ENCODE peak calls at places on chromosomes 16 and 17, in eight cellular contexts. Y, N, D, X, W, V, G and T are unnamed samples.

GRCh38 chr16:89279666-89280481 is 62.4 kb downstream of the ZNF778 start:
- DNase-seq in Y (no peak), V (no peak), N (no peak), G (no peak), W (no peak), D (no peak), X (no peak), T (peak; percentile 39)

GRCh38 chr16:2966803-2967184 is 2.4 kb upstream of the PAQR4 start:
- DNase-seq in V (no peak), W (no peak), N (no peak), D (peak; percentile 64), X (no peak), Y (no peak), G (no peak), T (peak; percentile 73)

GRCh38 chr16:8634991-8635736 is 13.7 kb downstream of the METTL22 start:
- DNase-seq in Y (peak; percentile 60), V (peak; percentile 48), X (no peak), G (peak; percentile 65), D (no peak), N (peak; percentile 25), W (peak; percentile 48), T (no peak)

GRCh38 chr17:38338053-38338452 is 5.7 kb downstream of the GPR179 start:
- DNase-seq in N (no peak), X (no peak), W (no peak), G (no peak), D (no peak), V (no peak), Y (no peak), T (no peak)

GRCh38 chr16:2854700-2855309 is 3.2 kb downstream of the PRSS22 start:
- DNase-seq in D (no peak), Y (peak; percentile 46), V (no peak), X (no peak), W (peak; percentile 14), G (no peak), N (no peak), T (no peak)

GRCh38 chr17:43720311-43721060 is 38.1 kb downstream of the SOST start:
- DNase-seq in G (peak; percentile 52), W (peak; percentile 28), V (peak; percentile 83), X (peak; percentile 26), N (peak; percentile 67), Y (peak; percentile 93), D (peak; percentile 75), T (peak; percentile 95)

GRCh38 chr16:27355610-27356009 is 41.8 kb downstream of the IL4R start:
- DNase-seq in N (peak; percentile 17), D (peak; percentile 23), V (no peak), W (peak; percentile 35), X (no peak), Y (no peak), G (peak; percentile 66), T (peak; percentile 79)

GRCh38 chr16:89435051-89435450 is 55.3 kb downstream of the ANKRD11 start:
- DNase-seq in G (no peak), W (no peak), Y (no peak), X (no peak), N (no peak), V (no peak), D (no peak), T (no peak)

GRCh38 chr17:68972119-68972704 is 17.0 kb upstream of the ABCA8 start:
- DNase-seq in N (peak; percentile 14), G (peak; percentile 48), X (no peak), Y (peak; percentile 33), V (peak; percentile 49), W (peak; percentile 33), D (no peak), T (peak; percentile 5)

GRCh38 chr17:50347894-50348291 is 2.0 kb downstream of the XYLT2 start:
- DNase-seq in N (no peak), V (no peak), D (no peak), W (no peak), X (no peak), Y (no peak), G (no peak), T (no peak)

GRCh38 chr17:48754500-48755261 is 26.1 kb upstream of the HOXB13 start:
- DNase-seq in G (no peak), Y (no peak), N (no peak), W (no peak), V (no peak), D (no peak), X (no peak), T (no peak)

GRCh38 chr16:89917773-89918452 is 749 bp upstream of the MC1R start:
- DNase-seq in W (peak; percentile 96), D (peak; percentile 67), Y (peak; percentile 82), G (peak; percentile 78), X (no peak), V (peak; percentile 76), N (peak; percentile 90), T (peak; percentile 94)

GRCh38 chr17:8436169-8436932 is 667 bp downstream of the NDEL1 start:
- DNase-seq in V (peak; percentile 85), Y (peak; percentile 74), N (peak; percentile 64), G (peak; percentile 66), D (peak; percentile 74), X (peak; percentile 52), W (peak; percentile 65), T (peak; percentile 88)

GRCh38 chr17:43676471-43676870 is 14.7 kb upstream of the MEOX1 start:
- DNase-seq in V (no peak), G (no peak), W (no peak), X (no peak), N (peak; percentile 38), Y (no peak), D (no peak), T (no peak)

GRCh38 chr17:44004761-44005526 is 522 bp downstream of the NAGS start:
- DNase-seq in V (no peak), D (peak; percentile 32), G (no peak), X (no peak), Y (peak; percentile 58), N (no peak), W (no peak), T (peak; percentile 64)

GRCh38 chr17:77942111-77942988 is 16.2 kb upstream of the TNRC6C start:
- DNase-seq in X (no peak), G (no peak), Y (no peak), V (no peak), D (peak; percentile 46), N (no peak), W (no peak), T (peak; percentile 61)

GRCh38 chr17:59485018-59485417 is 80.4 kb upstream of the DHX40 start:
- DNase-seq in Y (no peak), X (no peak), D (no peak), G (no peak), W (no peak), V (no peak), N (no peak), T (no peak)

GRCh38 chr16:14309906-14310305 is 238.8 kb downstream of the MRTFB start:
- DNase-seq in V (peak; percentile 74), G (peak; percentile 19), D (no peak), Y (no peak), N (peak; percentile 83), X (no peak), W (no peak), T (no peak)

DNA sequence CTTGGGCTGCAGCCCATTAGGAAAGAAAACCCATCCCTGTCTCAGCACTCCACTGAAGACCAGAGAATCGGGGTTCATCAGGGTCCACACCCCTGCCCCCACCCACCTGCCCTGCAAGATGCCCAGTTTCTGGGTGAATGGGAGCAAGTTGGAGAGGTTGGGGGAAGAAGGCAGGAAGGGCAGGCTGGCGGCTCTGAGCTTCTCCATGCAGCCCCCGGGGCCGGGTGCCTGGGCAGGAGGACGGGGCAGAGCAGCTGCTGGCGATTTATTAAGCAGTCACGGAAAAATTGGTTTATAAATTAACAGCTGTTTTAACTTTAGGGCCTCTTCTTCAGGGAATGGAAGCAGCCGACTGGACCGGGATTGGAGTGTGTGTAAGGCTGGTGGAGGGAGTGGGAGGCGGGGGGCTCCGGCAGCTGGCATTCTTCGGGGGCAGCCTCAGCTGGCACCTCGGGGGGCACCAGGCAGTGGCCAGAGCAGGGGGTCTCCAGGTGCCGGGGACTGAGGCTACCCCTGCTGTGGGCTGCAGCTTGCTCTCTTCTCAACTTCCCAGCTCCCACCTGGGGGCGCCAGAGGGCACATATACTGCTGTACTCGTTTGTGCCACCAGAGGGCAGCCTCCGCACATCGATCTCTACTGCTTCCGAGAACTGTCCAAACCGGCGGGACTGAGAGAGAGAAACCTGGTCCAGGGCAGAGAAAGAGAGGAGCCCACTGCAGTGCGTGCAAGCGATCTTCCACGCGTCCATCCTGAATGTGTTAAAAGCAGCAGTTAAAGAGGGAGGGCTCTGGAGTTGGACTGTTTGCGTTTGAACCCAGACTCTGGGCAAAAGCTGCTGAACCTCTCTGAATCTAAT is 5.0 kb upstream of the PPP1R1B start:
- DNase-seq in X (peak; percentile 69), Y (peak; percentile 88), V (peak; percentile 94), N (peak; percentile 56), W (peak; percentile 87), D (peak; percentile 85), G (peak; percentile 88), T (peak; percentile 92)
- H3K4me3 ChIP-seq in X (no peak overlapping the region), Y (peak overlapping the region; percentile 51), V (peak overlapping the region; percentile 12), N (no peak overlapping the region), W (peak overlapping the region; percentile 36), D (no peak overlapping the region), G (no peak overlapping the region), T (no peak overlapping the region)

GRCh38 chr16:70688266-70688742 is 2.5 kb upstream of the MTSS2 start:
- DNase-seq in Y (peak; percentile 77), V (no peak), D (no peak), W (no peak), G (no peak), N (peak; percentile 39), X (peak; percentile 52), T (peak; percentile 92)
- H3K4me1 ChIP-seq in Y (peaks cover 88% of the 10 kb centered on the region), V (peaks cover 84% of the 10 kb centered on the region), D (peaks cover 45% of the 10 kb centered on the region), W (no peaks in the 10 kb centered on the region), G (peaks cover 82% of the 10 kb centered on the region), N (peaks cover 63% of the 10 kb centered on the region), X (peaks cover 89% of the 10 kb centered on the region), T (peaks cover 46% of the 10 kb centered on the region)

DNA sequence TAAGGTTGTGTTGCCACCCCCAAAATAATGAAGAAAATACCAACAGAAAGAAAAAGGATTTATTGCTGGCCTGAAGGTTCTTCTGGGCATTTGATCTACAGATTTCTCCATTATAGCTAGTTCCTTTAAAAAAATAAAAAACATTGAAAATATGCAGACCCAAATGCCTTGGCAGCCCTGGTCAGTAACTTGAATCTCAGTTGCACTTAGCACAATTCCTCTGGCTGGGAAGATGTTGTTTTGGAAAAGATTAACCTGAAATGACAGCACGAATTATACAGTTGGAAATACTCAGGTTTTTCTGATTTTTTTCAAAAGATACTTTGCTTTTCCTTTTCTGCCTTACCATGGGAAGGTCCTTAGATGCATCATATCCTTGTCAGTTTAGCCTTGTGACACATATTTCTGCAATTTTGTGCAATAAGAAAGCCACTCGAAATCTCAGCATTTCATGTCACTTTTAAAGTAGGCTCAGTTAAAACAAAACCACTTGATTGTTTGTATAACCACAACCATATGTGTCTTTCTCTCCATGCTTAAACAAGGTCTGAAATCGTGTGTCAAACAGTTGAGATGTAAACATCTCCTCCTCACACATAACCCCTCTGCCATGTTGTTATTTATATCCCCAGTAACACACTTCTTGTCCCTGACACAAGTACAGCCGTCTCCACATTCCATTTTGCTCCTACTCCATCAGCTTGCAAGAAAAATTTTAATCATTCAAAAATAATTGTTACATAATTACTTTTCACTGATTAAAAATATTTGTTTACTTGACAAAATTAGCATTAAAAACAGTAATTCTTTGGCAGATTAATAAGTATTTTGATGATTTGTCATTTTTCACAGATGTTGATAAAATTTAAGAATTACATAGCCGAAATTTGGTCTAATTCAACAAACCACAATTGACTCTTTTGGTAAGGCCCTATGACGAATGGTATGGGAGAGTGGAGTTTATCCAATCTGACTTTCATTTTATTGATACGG is 61.1 kb downstream of the SIAH1 start:
- DNase-seq in X (no peak), N (peak; percentile 8), V (no peak), D (no peak), Y (no peak), G (no peak), W (no peak), T (no peak)
- H3K27ac ChIP-seq in X (no peak overlapping the region), N (no peak overlapping the region), V (no peak overlapping the region), D (no peak overlapping the region), Y (peak overlapping the region; percentile 41), G (no peak overlapping the region), W (no peak overlapping the region), T (no peak overlapping the region)

GRCh38 chr17:57160624-57161023 is 75.6 kb downstream of the AKAP1 start:
- DNase-seq in N (no peak), V (no peak), W (no peak), G (no peak), D (no peak), Y (no peak), X (no peak), T (no peak)
- H3K4me3 ChIP-seq in N (no peak overlapping the region), V (no peak overlapping the region), W (no peak overlapping the region), G (no peak overlapping the region), D (no peak overlapping the region), Y (no peak overlapping the region), X (no peak overlapping the region), T (no peak overlapping the region)